ENCODE peak calls at places on chromosomes 5 and 9, in eight cellular contexts. X is hypothalamus, K is cardiac septum, G is cardiac fibroblast, J is Right ventricle myocardium superior, B is HT1080, S is HFFc6, A is endothelial cell. H is an unnamed sample.

GRCh38 chr5:176845392-176845713 is 35.0 kb downstream of the UNC5A start:
- DNase-seq in X (no peak), K (no peak), G (no peak), J (no peak), B (no peak), S (no peak), A (no peak), H (no peak)

GRCh38 chr9:129331366-129331765 is 153.3 kb upstream of the IER5L start:
- DNase-seq in X (no peak), K (no peak), G (no peak), J (no peak), B (no peak), S (no peak), A (no peak), H (no peak)

GRCh38 chr5:89844548-89844947 is 565.0 kb downstream of the CETN3 start:
- DNase-seq in X (no peak), K (no peak), G (peak), J (no peak), B (no peak), S (no peak), A (no peak), H (peak)

GRCh38 chr9:123359106-123359505 is 3.1 kb downstream of the CRB2 start:
- DNase-seq in X (no peak), K (no peak), G (no peak), J (no peak), B (no peak), S (no peak), A (no peak), H (no peak)

GRCh38 chr5:181188700-181189362 is 16.2 kb downstream of the TRIM7 start:
- DNase-seq in X (no peak), K (peak), G (peak), J (peak), B (peak), S (peak), A (peak), H (no peak)

GRCh38 chr5:177035982-177036381 is 13.5 kb downstream of the ZNF346 start:
- DNase-seq in X (no peak), K (no peak), G (no peak), J (no peak), B (no peak), S (no peak), A (no peak), H (no peak)

GRCh38 chr5:4189317-4189716 is 593.7 kb downstream of the IRX1 start:
- DNase-seq in X (no peak), K (no peak), G (no peak), J (no peak), B (no peak), S (no peak), A (no peak), H (no peak)

GRCh38 chr9:37966443-37967271 is 62.7 kb upstream of the SLC25A51 start:
- DNase-seq in X (no peak), K (no peak), G (no peak), J (no peak), B (peak), S (no peak), A (no peak), H (no peak)

GRCh38 chr9:70390922-70391321 is 23.5 kb downstream of the KLF9 start:
- DNase-seq in X (no peak), K (no peak), G (peak), J (no peak), B (peak), S (no peak), A (no peak), H (no peak)

GRCh38 chr5:154437281-154437965 is 8.4 kb upstream of the SAP30L start:
- DNase-seq in X (no peak), K (no peak), G (no peak), J (no peak), B (no peak), S (no peak), A (no peak), H (no peak)